ENCODE peak calls at places on chromosomes 11 and 22, in five cellular contexts. K, S, J, U and T are unnamed samples.

GRCh38 chr11:91296628-91297027 is 928.0 kb upstream of the FAT3 start:
- DNase-seq in K (no peak), U (no peak), S (no peak), J (no peak), T (no peak)

GRCh38 chr11:73236879-73237278 is 18.8 kb downstream of the P2RY2 start:
- DNase-seq in U (peak; percentile 57), J (peak; percentile 63), S (no peak), K (peak; percentile 61), T (peak; percentile 59)

GRCh38 chr11:64763804-64764611 is 4.2 kb upstream of the PYGM start:
- DNase-seq in J (no peak), K (peak; percentile 4), S (no peak), U (no peak), T (no peak)

GRCh38 chr11:46710821-46711269 is 8.2 kb upstream of the F2 start:
- DNase-seq in K (no peak), S (no peak), U (no peak), J (no peak), T (no peak)

GRCh38 chr11:26621147-26621546 is 49.1 kb upstream of the MUC15 start:
- DNase-seq in J (no peak), U (no peak), K (no peak), S (no peak), T (no peak)

GRCh38 chr11:132024587-132025295 is 654.3 kb downstream of the NTM start:
- DNase-seq in K (no peak), S (peak; percentile 40), U (no peak), J (no peak), T (no peak)

GRCh38 chr11:107581147-107581546 is 9.8 kb upstream of the ELMOD1 start:
- DNase-seq in S (no peak), K (no peak), U (no peak), J (no peak), T (no peak)

GRCh38 chr11:86938900-86939880 is 16.0 kb downstream of the FZD4 start:
- DNase-seq in K (peak; percentile 38), S (no peak), U (peak; percentile 65), J (peak; percentile 41), T (no peak)

GRCh38 chr22:44112191-44112590 is 68.5 kb upstream of the PARVG start:
- DNase-seq in J (no peak), K (no peak), U (no peak), S (no peak), T (no peak)

GRCh38 chr22:22768885-22769284 is 118.7 kb upstream of the IGLL5 start:
- DNase-seq in S (no peak), U (no peak), J (no peak), K (no peak), T (no peak)

DNA sequence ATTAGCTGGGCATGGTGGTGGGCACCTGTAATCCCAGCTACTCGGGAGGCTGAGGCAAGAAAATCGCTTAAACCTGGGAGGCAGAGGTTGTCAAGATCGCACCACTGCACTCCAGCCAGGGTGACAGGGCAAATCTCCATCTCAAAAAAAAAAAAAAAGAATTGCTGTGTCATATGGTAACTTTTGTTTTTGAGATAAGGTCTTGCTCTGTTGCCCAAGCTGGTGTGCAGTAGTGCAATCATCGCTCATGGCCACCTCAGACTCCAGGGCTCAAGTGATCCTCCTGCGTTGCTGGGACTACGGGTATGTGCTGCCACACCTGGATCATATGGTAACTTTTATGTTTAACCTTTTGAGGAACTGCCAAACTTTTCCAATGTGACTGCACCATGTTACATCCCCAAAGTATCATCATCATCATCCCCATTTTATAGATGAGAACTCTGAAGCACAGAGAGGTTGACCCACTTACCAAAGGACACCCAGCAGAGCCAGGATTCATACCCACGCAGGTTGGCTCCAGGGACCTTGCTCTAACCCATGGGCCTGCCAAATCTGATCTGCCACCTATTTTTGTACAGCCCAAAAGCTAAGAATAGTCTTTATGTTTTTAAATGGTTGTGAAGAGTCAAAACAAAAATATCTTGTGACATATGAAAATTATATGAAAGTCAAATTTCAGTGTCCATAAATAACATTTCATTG is 45.4 kb downstream of the GDPD5 start:
- DNase-seq in J (no peak), U (no peak), K (peak; percentile 60), S (no peak), T (no peak)
- TF ChIP-seq FOXM1 in J (no peak), U (no peak), K (peak; percentile 63), S (no peak), T (no peak)

GRCh38 chr11:70333206-70333605 is 62.7 kb downstream of the PPFIA1 start:
- DNase-seq in J (no peak), S (no peak), K (no peak), U (no peak), T (no peak)
- TF ChIP-seq FOXM1 in J (no peak), S (no peak), K (no peak), U (no peak), T (no peak)

GRCh38 chr22:38097557-38098409 is 12.7 kb downstream of the BAIAP2L2 start:
- DNase-seq in J (no peak), S (no peak), K (peak; percentile 76), U (no peak), T (no peak)

GRCh38 chr22:38098410-38099249 is 11.9 kb downstream of the BAIAP2L2 start:
- DNase-seq in S (no peak), J (no peak), K (no peak), U (no peak), T (no peak)

DNA sequence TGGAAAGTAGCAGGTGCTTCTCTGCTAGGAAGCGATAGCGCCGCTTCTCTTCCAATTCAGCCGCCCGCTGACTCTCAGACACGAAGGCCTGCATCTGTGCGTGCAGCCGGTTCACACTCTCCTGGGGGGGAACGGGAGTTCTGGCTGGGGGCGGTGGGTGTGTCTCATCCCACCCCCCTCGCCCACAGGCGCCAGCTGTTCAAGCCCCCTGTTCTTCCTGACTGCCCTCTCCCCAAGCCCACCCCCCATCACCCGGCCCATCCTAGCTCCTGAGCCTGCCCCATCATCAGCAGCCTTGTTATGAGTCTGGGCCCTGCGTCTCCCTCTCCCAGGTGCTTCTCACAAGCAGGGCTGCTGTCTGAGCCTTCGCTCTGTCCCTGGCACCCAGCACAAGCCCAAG is 13.1 kb upstream of the SLC16A8 start:
- DNase-seq in U (no peak), J (no peak), S (no peak), K (no peak), T (no peak)
- TF ChIP-seq FOXM1 in U (no peak), J (no peak), S (no peak), K (no peak), T (no peak)

GRCh38 chr11:126586303-126586627 is 230.8 kb downstream of the ST3GAL4 start:
- DNase-seq in S (no peak), K (no peak), J (no peak), U (no peak), T (no peak)

GRCh38 chr11:126583594-126583993 is 228.1 kb downstream of the ST3GAL4 start:
- DNase-seq in J (no peak), S (no peak), K (no peak), U (no peak), T (no peak)

GRCh38 chr11:126583101-126583500 is 227.6 kb downstream of the ST3GAL4 start:
- DNase-seq in S (no peak), K (no peak), J (no peak), U (no peak), T (no peak)

GRCh38 chr11:126584028-126584427 is 228.5 kb downstream of the ST3GAL4 start:
- DNase-seq in J (no peak), U (no peak), S (no peak), K (no peak), T (no peak)

DNA sequence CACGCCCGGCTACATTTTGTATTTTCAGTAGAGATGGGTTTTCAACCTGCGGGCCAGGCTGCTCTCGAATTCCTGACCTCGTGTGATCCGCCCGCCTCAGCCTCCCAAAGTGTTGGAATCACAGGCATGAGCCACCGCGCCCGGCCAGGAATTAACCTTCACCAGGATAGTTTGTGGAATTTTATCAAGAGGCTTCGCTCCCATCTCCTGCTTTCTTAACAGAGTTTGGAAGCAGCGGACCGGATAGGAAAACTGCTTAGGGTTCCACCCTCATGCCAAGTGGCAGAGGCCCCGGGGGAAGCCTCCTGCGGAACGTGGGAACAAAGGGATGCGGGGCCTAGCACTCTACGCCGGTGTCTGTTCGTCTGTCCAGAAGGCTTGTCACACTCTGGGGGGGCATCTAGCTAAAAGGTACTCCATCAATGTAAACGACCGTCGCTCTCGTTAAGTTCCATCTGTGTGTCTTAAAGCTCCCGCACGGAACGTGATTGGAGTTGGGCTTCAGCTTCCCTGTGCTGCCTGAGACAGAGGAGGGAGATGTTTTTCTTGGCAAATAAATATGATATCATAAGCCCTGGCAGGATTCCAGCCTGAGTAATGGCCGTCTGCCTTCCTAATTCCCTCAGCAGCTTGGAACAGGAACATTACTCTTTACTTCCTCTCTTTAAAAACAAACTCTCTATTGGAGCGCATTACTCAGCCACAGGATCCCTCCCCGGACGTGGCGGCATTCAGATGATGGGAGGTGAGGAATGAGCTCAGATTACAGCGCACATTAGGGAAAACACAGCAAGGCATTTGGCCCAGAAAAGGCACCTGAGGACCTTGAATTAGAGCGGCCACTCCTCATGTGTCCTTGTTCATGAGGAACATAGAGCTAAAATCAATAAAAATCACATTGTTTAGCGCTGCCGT is 230.2 kb downstream of the ST3GAL4 start:
- DNase-seq in U (no peak), S (no peak), J (peak; percentile 75), K (no peak), T (peak; percentile 60)
- TF ChIP-seq FOXM1 in U (no peak), S (no peak), J (no peak), K (no peak), T (no peak)